ENCODE peak calls at places on chromosomes 1 and 21, in seven cellular contexts. One of them, this sample, is unnamed.

GRCh38 chr1:37449936-37450335 is 24.4 kb upstream of the ZC3H12A start:
- DNase-seq in stomach: no peak
- DNase-seq in CD8-positive, alpha-beta T cell: no peak
- DNase-seq in upper lobe of left lung: no peak
- DNase-seq in adrenal gland: no peak
- DNase-seq in psoas muscle: no peak
- DNase-seq in H1: no peak
- DNase-seq in this sample: no peak

GRCh38 chr21:16742116-16742515 is 770.7 kb upstream of the CXADR start:
- DNase-seq in stomach: no peak
- DNase-seq in CD8-positive, alpha-beta T cell: no peak
- DNase-seq in upper lobe of left lung: no peak
- DNase-seq in adrenal gland: peak; percentile 61
- DNase-seq in psoas muscle: no peak
- DNase-seq in H1: no peak
- DNase-seq in this sample: no peak

GRCh38 chr1:231691618-231692259 is 65.1 kb downstream of the DISC1 start:
- DNase-seq in stomach: no peak
- DNase-seq in CD8-positive, alpha-beta T cell: no peak
- DNase-seq in upper lobe of left lung: peak; percentile 77
- DNase-seq in adrenal gland: no peak
- DNase-seq in psoas muscle: no peak
- DNase-seq in H1: peak; percentile 38
- DNase-seq in this sample: peak; percentile 69

GRCh38 chr1:202068596-202068995 is 54.1 kb upstream of the GPR37L1 start:
- DNase-seq in stomach: no peak
- DNase-seq in CD8-positive, alpha-beta T cell: no peak
- DNase-seq in upper lobe of left lung: no peak
- DNase-seq in adrenal gland: no peak
- DNase-seq in psoas muscle: no peak
- DNase-seq in H1: no peak
- DNase-seq in this sample: no peak

GRCh38 chr1:109243221-109243620 is 6.1 kb upstream of the CELSR2 start:
- DNase-seq in stomach: no peak
- DNase-seq in CD8-positive, alpha-beta T cell: no peak
- DNase-seq in upper lobe of left lung: no peak
- DNase-seq in adrenal gland: no peak
- DNase-seq in psoas muscle: no peak
- DNase-seq in H1: no peak
- DNase-seq in this sample: no peak

GRCh38 chr21:42574234-42575027 is 60.8 kb downstream of the SLC37A1 start:
- DNase-seq in stomach: peak; percentile 25
- DNase-seq in CD8-positive, alpha-beta T cell: no peak
- DNase-seq in upper lobe of left lung: peak; percentile 44
- DNase-seq in adrenal gland: no peak
- DNase-seq in psoas muscle: no peak
- DNase-seq in H1: no peak
- DNase-seq in this sample: no peak

GRCh38 chr1:45259053-45259452 is 52.6 kb upstream of the ZSWIM5 start:
- DNase-seq in stomach: no peak
- DNase-seq in CD8-positive, alpha-beta T cell: no peak
- DNase-seq in upper lobe of left lung: no peak
- DNase-seq in adrenal gland: no peak
- DNase-seq in psoas muscle: no peak
- DNase-seq in H1: no peak
- DNase-seq in this sample: no peak

GRCh38 chr1:228062085-228062791 is 20.3 kb upstream of the ARF1 start:
- DNase-seq in stomach: peak; percentile 24
- DNase-seq in CD8-positive, alpha-beta T cell: no peak
- DNase-seq in upper lobe of left lung: peak; percentile 44
- DNase-seq in adrenal gland: no peak
- DNase-seq in psoas muscle: peak; percentile 39
- DNase-seq in H1: no peak
- DNase-seq in this sample: no peak

GRCh38 chr1:210438928-210439841 is 110.5 kb downstream of the HHAT start:
- DNase-seq in stomach: no peak
- DNase-seq in CD8-positive, alpha-beta T cell: no peak
- DNase-seq in upper lobe of left lung: no peak
- DNase-seq in adrenal gland: no peak
- DNase-seq in psoas muscle: no peak
- DNase-seq in H1: no peak
- DNase-seq in this sample: no peak

GRCh38 chr1:24018611-24019580 is 38.8 kb upstream of the SRSF10 start:
- DNase-seq in stomach: peak; percentile 99
- DNase-seq in CD8-positive, alpha-beta T cell: no peak
- DNase-seq in upper lobe of left lung: peak; percentile 94
- DNase-seq in adrenal gland: peak; percentile 98
- DNase-seq in psoas muscle: peak; percentile 96
- DNase-seq in H1: peak; percentile 21
- DNase-seq in this sample: peak; percentile 99

GRCh38 chr1:231162300-231162969 is 577 bp downstream of the TRIM67 start:
- DNase-seq in stomach: peak; percentile 34
- DNase-seq in CD8-positive, alpha-beta T cell: peak; percentile 9
- DNase-seq in upper lobe of left lung: peak; percentile 91
- DNase-seq in adrenal gland: peak; percentile 30
- DNase-seq in psoas muscle: peak; percentile 57
- DNase-seq in H1: peak; percentile 34
- DNase-seq in this sample: no peak

GRCh38 chr1:70745199-70745598 is 302.4 kb downstream of the PTGER3 start:
- DNase-seq in stomach: no peak
- DNase-seq in CD8-positive, alpha-beta T cell: no peak
- DNase-seq in upper lobe of left lung: no peak
- DNase-seq in adrenal gland: no peak
- DNase-seq in psoas muscle: no peak
- DNase-seq in H1: no peak
- DNase-seq in this sample: no peak
- TF ChIP-seq CTCF in stomach: no peak
- TF ChIP-seq CTCF in CD8-positive, alpha-beta T cell: no peak
- TF ChIP-seq CTCF in upper lobe of left lung: no peak
- TF ChIP-seq CTCF in adrenal gland: peak; percentile 36
- TF ChIP-seq CTCF in psoas muscle: no peak
- TF ChIP-seq CTCF in H1: peak; percentile 1
- TF ChIP-seq CTCF in this sample: no peak

DNA sequence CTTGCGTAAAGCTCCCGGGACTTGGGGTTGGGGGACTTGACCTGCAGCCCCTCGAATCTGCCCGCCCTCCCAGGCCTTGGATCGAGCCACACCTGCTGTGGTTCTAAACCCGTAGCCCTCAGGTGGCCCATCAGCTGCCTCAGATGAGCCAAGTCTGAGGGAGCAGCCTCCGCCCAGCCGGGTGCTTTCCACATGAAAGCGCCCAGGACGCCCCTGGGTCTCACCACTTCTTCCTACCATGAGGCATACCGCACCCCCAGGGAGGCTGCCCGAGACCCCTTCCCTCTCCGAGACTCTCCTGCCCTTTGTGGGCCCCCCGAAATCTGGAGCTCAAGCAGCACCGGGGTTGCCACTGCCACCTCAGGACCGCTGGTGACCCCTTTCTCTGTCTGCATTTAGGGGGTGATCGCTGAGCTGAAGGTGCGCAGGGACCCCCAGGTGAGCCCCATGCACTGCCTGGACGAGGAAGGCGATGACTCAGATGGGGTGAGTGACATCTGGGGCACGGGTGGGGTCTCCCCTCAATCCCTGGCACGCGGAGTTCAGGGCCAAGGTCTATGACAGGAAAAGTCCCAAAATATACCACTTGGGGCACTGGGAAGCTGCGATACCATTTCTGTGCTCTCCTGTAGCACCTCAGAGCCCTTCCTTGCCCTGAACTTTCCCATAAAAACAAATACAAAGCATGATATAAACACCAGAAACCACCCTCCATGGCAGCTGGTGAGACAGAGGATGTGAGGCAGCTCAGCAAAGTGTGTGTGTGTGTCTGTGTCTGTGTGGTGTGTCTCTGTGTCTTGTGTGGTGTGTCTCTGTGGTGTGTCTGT is 68.5 kb downstream of the SLC19A1 start:
- DNase-seq in stomach: no peak
- DNase-seq in CD8-positive, alpha-beta T cell: no peak
- DNase-seq in upper lobe of left lung: peak; percentile 53
- DNase-seq in adrenal gland: no peak
- DNase-seq in psoas muscle: peak; percentile 47
- DNase-seq in H1: no peak
- DNase-seq in this sample: no peak
- H3K4me1 ChIP-seq in stomach: peaks cover 61% of the 10 kb centered on the region
- H3K4me1 ChIP-seq in CD8-positive, alpha-beta T cell: peaks cover 24% of the 10 kb centered on the region
- H3K4me1 ChIP-seq in upper lobe of left lung: peaks cover 45% of the 10 kb centered on the region
- H3K4me1 ChIP-seq in adrenal gland: peaks cover 14% of the 10 kb centered on the region
- H3K4me1 ChIP-seq in psoas muscle: no peaks in the 10 kb centered on the region
- H3K4me1 ChIP-seq in H1: no peaks in the 10 kb centered on the region
- H3K4me1 ChIP-seq in this sample: no peaks in the 10 kb centered on the region

GRCh38 chr1:40770296-40771070 is 13.1 kb upstream of the KCNQ4 start:
- DNase-seq in stomach: no peak
- DNase-seq in CD8-positive, alpha-beta T cell: no peak
- DNase-seq in upper lobe of left lung: peak; percentile 63
- DNase-seq in adrenal gland: no peak
- DNase-seq in psoas muscle: no peak
- DNase-seq in H1: no peak
- DNase-seq in this sample: no peak
- TF ChIP-seq CTCF in stomach: no peak
- TF ChIP-seq CTCF in CD8-positive, alpha-beta T cell: no peak
- TF ChIP-seq CTCF in upper lobe of left lung: no peak
- TF ChIP-seq CTCF in adrenal gland: no peak
- TF ChIP-seq CTCF in psoas muscle: no peak
- TF ChIP-seq CTCF in H1: peak; percentile 72
- TF ChIP-seq CTCF in this sample: no peak

DNA sequence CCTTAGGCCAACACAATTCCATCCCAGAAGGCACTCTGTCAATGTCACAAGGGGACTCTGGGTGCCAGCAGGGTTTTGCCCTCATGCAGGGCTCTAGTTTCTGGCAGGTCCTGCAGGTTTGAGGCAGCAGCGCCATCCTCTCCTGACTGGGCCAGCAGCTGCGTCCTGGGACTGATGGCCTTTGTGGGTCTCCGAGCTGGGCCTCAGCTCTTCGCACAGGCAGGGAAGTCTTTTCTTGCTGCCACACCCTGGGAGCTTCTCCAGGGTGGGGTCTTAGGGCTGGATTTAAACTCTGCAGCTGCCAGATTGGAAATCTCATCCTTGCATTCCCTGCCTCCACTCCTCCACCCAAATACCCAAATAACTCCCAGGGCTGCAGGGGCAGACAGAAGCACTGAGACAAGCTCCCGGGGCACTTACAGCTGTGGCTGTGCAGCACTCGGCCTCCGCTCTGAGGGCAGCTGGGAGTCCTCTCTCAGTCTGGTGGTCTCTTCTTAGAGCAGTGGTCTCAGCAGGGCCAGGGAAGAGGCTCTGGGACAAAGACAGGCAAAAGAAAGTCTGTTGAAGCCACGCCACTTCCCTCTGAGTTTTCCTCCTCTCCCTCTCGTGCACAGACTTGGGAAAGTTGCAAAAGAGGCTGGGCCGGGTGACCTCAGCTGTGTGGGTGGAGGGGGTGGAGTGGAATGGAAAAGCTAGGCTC is at the start of gene RAB7B:
- DNase-seq in stomach: peak; percentile 75
- DNase-seq in CD8-positive, alpha-beta T cell: no peak
- DNase-seq in upper lobe of left lung: no peak
- DNase-seq in adrenal gland: peak; percentile 56
- DNase-seq in psoas muscle: peak; percentile 65
- DNase-seq in H1: no peak
- DNase-seq in this sample: peak; percentile 89
- H3K4me1 ChIP-seq in stomach: peaks cover 60% of the 10 kb centered on the region
- H3K4me1 ChIP-seq in CD8-positive, alpha-beta T cell: no peaks in the 10 kb centered on the region
- H3K4me1 ChIP-seq in upper lobe of left lung: peaks cover 37% of the 10 kb centered on the region
- H3K4me1 ChIP-seq in adrenal gland: no peaks in the 10 kb centered on the region
- H3K4me1 ChIP-seq in psoas muscle: peaks cover 30% of the 10 kb centered on the region
- H3K4me1 ChIP-seq in H1: no peaks in the 10 kb centered on the region
- H3K4me1 ChIP-seq in this sample: no peaks in the 10 kb centered on the region

GRCh38 chr1:63971557-63971956 is 197.7 kb downstream of the ROR1 start:
- DNase-seq in stomach: no peak
- DNase-seq in CD8-positive, alpha-beta T cell: no peak
- DNase-seq in upper lobe of left lung: no peak
- DNase-seq in adrenal gland: peak; percentile 20
- DNase-seq in psoas muscle: no peak
- DNase-seq in H1: no peak
- DNase-seq in this sample: no peak

GRCh38 chr1:63966016-63966415 is 192.2 kb downstream of the ROR1 start:
- DNase-seq in stomach: no peak
- DNase-seq in CD8-positive, alpha-beta T cell: no peak
- DNase-seq in upper lobe of left lung: no peak
- DNase-seq in adrenal gland: no peak
- DNase-seq in psoas muscle: no peak
- DNase-seq in H1: no peak
- DNase-seq in this sample: no peak

GRCh38 chr1:63968663-63969460 is 195.0 kb downstream of the ROR1 start:
- DNase-seq in stomach: peak; percentile 37
- DNase-seq in CD8-positive, alpha-beta T cell: no peak
- DNase-seq in upper lobe of left lung: no peak
- DNase-seq in adrenal gland: peak; percentile 20
- DNase-seq in psoas muscle: peak; percentile 59
- DNase-seq in H1: no peak
- DNase-seq in this sample: no peak

GRCh38 chr1:63967901-63968300 is 194.1 kb downstream of the ROR1 start:
- DNase-seq in stomach: no peak
- DNase-seq in CD8-positive, alpha-beta T cell: no peak
- DNase-seq in upper lobe of left lung: no peak
- DNase-seq in adrenal gland: no peak
- DNase-seq in psoas muscle: no peak
- DNase-seq in H1: no peak
- DNase-seq in this sample: no peak

DNA sequence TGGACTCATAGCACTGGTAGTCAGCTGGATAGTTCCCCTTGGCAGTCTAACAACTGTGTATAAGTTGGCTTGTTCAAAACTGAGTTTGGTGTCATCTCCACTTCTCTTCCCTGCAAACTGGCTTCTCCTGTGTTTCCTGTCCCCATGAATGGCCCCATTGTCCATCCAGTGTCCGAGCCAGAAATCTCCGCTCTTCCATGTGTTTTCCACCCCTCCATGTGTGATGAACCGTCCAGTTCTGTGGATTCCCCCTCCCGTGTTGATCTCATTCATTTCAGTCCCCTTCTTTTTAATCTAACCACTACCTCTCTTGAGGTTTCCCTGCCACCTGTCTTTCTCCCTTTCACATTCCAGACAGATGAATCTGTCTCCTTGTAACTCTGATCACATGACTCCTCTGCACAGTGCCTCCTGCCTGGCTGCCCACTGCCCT is 195.7 kb downstream of the ROR1 start:
- DNase-seq in stomach: no peak
- DNase-seq in CD8-positive, alpha-beta T cell: no peak
- DNase-seq in upper lobe of left lung: no peak
- DNase-seq in adrenal gland: no peak
- DNase-seq in psoas muscle: no peak
- DNase-seq in H1: no peak
- DNase-seq in this sample: no peak
- TF ChIP-seq CTCF in stomach: no peak
- TF ChIP-seq CTCF in CD8-positive, alpha-beta T cell: no peak
- TF ChIP-seq CTCF in upper lobe of left lung: no peak
- TF ChIP-seq CTCF in adrenal gland: no peak
- TF ChIP-seq CTCF in psoas muscle: no peak
- TF ChIP-seq CTCF in H1: no peak
- TF ChIP-seq CTCF in this sample: no peak

DNA sequence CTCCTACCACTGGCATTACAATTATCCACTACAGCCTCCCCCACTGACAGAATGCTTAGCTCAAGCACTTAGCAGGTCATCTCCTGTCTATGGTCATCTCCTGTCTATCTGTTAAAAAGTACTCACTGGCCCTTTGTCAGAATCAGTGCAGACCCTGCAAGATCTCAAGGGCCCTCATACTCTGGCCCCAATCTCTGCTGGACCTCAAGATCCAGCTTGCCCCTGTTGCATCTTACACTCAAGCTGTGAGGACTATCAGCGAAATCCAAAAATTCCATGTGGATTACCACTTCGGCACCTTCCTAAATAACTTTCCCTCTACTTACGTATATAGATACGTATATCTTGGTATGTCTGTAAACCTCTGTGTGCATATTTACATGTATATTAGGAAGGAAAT is 101.6 kb downstream of the VAV3 start:
- DNase-seq in stomach: no peak
- DNase-seq in CD8-positive, alpha-beta T cell: no peak
- DNase-seq in upper lobe of left lung: no peak
- DNase-seq in adrenal gland: no peak
- DNase-seq in psoas muscle: no peak
- DNase-seq in H1: no peak
- DNase-seq in this sample: no peak
- H3K4me1 ChIP-seq in stomach: peaks cover 5% of the 10 kb centered on the region
- H3K4me1 ChIP-seq in CD8-positive, alpha-beta T cell: peaks cover 17% of the 10 kb centered on the region
- H3K4me1 ChIP-seq in upper lobe of left lung: no peaks in the 10 kb centered on the region
- H3K4me1 ChIP-seq in adrenal gland: no peaks in the 10 kb centered on the region
- H3K4me1 ChIP-seq in psoas muscle: no peaks in the 10 kb centered on the region
- H3K4me1 ChIP-seq in H1: peaks cover 11% of the 10 kb centered on the region
- H3K4me1 ChIP-seq in this sample: no peaks in the 10 kb centered on the region

This sample was measured in right atrium auricular region.